ENCODE peak calls at places on chromosome 12, in four cellular contexts. L, Z, S and V are unnamed samples.

GRCh38 chr12:4579305-4580097 is 17.5 kb downstream of the DYRK4 start:
- DNase-seq in L (no peak), Z (no peak), S (no peak), V (no peak)

GRCh38 chr12:63752283-63752682 is 27.4 kb upstream of the RXYLT1 start:
- DNase-seq in L (no peak), Z (no peak), S (no peak), V (no peak)

GRCh38 chr12:131597327-131597726 is 113.6 kb upstream of the SFSWAP start:
- DNase-seq in L (no peak), Z (no peak), S (no peak), V (no peak)

GRCh38 chr12:93434305-93434704 is 7.4 kb downstream of the UBE2N start:
- DNase-seq in L (no peak), Z (no peak), S (no peak), V (no peak)

GRCh38 chr12:38745601-38746000 is 159.8 kb downstream of the CPNE8 start:
- DNase-seq in L (no peak), Z (no peak), S (no peak), V (no peak)

GRCh38 chr12:124500232-124501079 is 67.0 kb downstream of the NCOR2 start:
- DNase-seq in L (peak), Z (no peak), S (peak), V (no peak)

GRCh38 chr12:52041695-52042123 is 9.5 kb upstream of the NR4A1 start:
- DNase-seq in L (no peak), Z (peak), S (no peak), V (no peak)

GRCh38 chr12:51368640-51369517 is 22.3 kb downstream of the GALNT6 start:
- DNase-seq in L (no peak), Z (no peak), S (no peak), V (peak)

GRCh38 chr12:119288559-119288958 is 46.0 kb upstream of the CCDC60 start:
- DNase-seq in L (no peak), Z (no peak), S (no peak), V (no peak)

GRCh38 chr12:64883264-64884163 is 59.1 kb downstream of the TBC1D30 start:
- DNase-seq in L (no peak), Z (no peak), S (no peak), V (no peak)

GRCh38 chr12:14696265-14696741 is at the start of gene GUCY2C:
- DNase-seq in L (no peak), Z (no peak), S (no peak), V (no peak)

GRCh38 chr12:18810537-18811253 is 72.8 kb downstream of the CAPZA3 start:
- DNase-seq in L (no peak), Z (no peak), S (no peak), V (no peak)

GRCh38 chr12:131788070-131788469 is 40.1 kb upstream of the MMP17 start:
- DNase-seq in L (no peak), Z (no peak), S (no peak), V (no peak)

GRCh38 chr12:48890657-48891418 is 25.2 kb upstream of the RND1 start:
- DNase-seq in L (peak), Z (peak), S (peak), V (peak)

GRCh38 chr12:49627752-49628360 is 4.5 kb downstream of the PRPF40B start:
- DNase-seq in L (peak), Z (no peak), S (no peak), V (no peak)

GRCh38 chr12:124298685-124299410 is 4.0 kb downstream of the RFLNA start:
- DNase-seq in L (no peak), Z (no peak), S (no peak), V (peak)

GRCh38 chr12:108967869-108968540 is 52.9 kb downstream of the SVOP start:
- DNase-seq in L (peak), Z (no peak), S (no peak), V (no peak)

GRCh38 chr12:124370384-124370783 is 75.5 kb downstream of the RFLNA start:
- DNase-seq in L (no peak), Z (no peak), S (no peak), V (no peak)

GRCh38 chr12:104204690-104205480 is 10.7 kb upstream of the TXNRD1 start:
- DNase-seq in L (no peak), Z (no peak), S (no peak), V (no peak)

GRCh38 chr12:104903648-104904423 is 54.3 kb downstream of the SLC41A2 start:
- DNase-seq in L (no peak), Z (no peak), S (no peak), V (no peak)

GRCh38 chr12:99824900-99825562 is 159.7 kb downstream of the ANKS1B start:
- DNase-seq in L (no peak), Z (no peak), S (no peak), V (no peak)

GRCh38 chr12:88375301-88375959 is 204.8 kb downstream of the KITLG start:
- DNase-seq in L (no peak), Z (no peak), S (no peak), V (no peak)

GRCh38 chr12:45774508-45775162 is 45.1 kb downstream of the ARID2 start:
- DNase-seq in L (no peak), Z (no peak), S (no peak), V (no peak)

GRCh38 chr12:122203301-122203967 is at the start of gene B3GNT4:
- DNase-seq in L (peak), Z (peak), S (peak), V (peak)

GRCh38 chr12:93317227-93317626 is 60.5 kb upstream of the NUDT4 start:
- DNase-seq in L (no peak), Z (no peak), S (no peak), V (no peak)

GRCh38 chr12:121860257-121860656 is 1.6 kb upstream of the HPD start:
- DNase-seq in L (no peak), Z (no peak), S (no peak), V (no peak)

GRCh38 chr12:13156277-13156676 is 40.2 kb upstream of the EMP1 start:
- DNase-seq in L (no peak), Z (no peak), S (no peak), V (no peak)

GRCh38 chr12:19440019-19440858 is 947 bp downstream of the AEBP2 start:
- DNase-seq in L (peak), Z (peak), S (peak), V (peak)

GRCh38 chr12:47754126-47754525 is 4.6 kb downstream of the RAPGEF3 start:
- DNase-seq in L (peak), Z (no peak), S (no peak), V (no peak)

GRCh38 chr12:129152291-129153075 is 299.2 kb downstream of the GLT1D1 start:
- DNase-seq in L (no peak), Z (no peak), S (no peak), V (no peak)

GRCh38 chr12:31866523-31866922 is 92.7 kb upstream of the RESF1 start:
- DNase-seq in L (no peak), Z (no peak), S (no peak), V (no peak)

GRCh38 chr12:51395283-51396230 is 4.4 kb upstream of the GALNT6 start:
- DNase-seq in L (no peak), Z (no peak), S (no peak), V (no peak)

GRCh38 chr12:62959745-62960144 is 24.8 kb upstream of the PPM1H start:
- DNase-seq in L (no peak), Z (no peak), S (no peak), V (no peak)

GRCh38 chr12:53115112-53115890 is 12.0 kb downstream of the SOAT2 start:
- DNase-seq in L (no peak), Z (no peak), S (peak), V (no peak)

GRCh38 chr12:86260183-86260582 is 4.0 kb upstream of the MGAT4C start:
- DNase-seq in L (no peak), Z (no peak), S (no peak), V (no peak)

GRCh38 chr12:42810006-42810405 is 220.5 kb upstream of the PRICKLE1 start:
- DNase-seq in L (no peak), Z (no peak), S (no peak), V (no peak)

DNA sequence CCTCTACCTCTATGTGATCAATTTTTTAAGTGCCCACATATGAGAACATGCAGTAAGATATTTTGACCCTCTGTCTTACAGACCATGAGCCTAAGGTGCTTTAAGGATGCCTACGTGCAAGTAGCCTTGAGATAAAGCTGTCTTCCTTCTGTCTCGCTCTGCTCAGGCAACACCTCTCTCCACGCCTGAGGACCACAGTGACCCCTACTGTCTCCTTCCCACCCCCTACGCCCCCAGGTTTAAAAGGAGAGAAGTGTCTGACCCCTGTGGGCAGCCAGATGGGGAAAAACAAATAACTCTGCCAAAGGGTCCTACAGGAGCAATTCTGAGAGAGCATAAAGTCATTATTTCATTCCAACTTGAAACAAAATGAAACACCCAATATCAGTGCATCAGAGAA is 286.4 kb upstream of the TMEM132C start:
- DNase-seq in L (no peak), Z (no peak), S (no peak), V (no peak)
- TF ChIP-seq CTCF in L (no peak), Z (no peak), S (no peak), V (no peak)

DNA sequence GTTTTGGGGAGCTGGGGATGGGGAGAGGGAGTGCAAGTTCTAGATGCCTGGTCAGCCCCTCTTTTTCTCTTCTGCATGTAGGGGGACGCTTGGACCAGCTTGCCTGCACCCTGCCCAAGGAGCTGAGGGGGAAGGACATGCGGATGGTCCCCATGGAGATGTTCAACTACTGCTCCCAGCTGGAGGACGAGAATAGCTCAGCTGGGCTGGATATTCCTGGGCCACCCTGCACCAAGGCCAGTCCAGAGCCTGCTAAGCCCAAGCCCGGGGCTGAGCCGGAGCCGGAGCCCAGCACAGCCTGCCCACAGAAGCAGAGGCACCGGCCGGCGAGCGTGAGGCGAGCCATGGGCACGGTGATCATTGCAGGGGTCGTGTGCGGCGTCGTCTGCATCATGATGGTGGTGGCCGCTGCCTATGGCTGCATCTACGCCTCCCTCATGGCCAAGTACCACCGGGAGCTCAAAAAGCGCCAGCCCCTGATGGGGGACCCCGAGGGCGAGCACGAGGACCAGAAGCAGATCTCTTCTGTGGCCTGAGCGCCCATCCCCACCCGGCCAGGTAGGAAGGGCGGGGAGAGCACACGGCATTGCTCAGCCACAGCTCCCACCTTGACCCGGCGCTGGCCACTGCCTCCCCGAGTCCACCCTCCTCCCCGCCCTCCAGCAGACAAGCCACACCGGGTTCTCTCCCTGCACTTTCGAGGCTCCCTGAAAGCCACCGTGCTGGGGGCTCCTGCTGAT is 14.0 kb downstream of the LRTM2 start:
- DNase-seq in L (no peak), Z (no peak), S (no peak), V (no peak)
- TF ChIP-seq CTCF in L (no peak), Z (no peak), S (no peak), V (no peak)

DNA sequence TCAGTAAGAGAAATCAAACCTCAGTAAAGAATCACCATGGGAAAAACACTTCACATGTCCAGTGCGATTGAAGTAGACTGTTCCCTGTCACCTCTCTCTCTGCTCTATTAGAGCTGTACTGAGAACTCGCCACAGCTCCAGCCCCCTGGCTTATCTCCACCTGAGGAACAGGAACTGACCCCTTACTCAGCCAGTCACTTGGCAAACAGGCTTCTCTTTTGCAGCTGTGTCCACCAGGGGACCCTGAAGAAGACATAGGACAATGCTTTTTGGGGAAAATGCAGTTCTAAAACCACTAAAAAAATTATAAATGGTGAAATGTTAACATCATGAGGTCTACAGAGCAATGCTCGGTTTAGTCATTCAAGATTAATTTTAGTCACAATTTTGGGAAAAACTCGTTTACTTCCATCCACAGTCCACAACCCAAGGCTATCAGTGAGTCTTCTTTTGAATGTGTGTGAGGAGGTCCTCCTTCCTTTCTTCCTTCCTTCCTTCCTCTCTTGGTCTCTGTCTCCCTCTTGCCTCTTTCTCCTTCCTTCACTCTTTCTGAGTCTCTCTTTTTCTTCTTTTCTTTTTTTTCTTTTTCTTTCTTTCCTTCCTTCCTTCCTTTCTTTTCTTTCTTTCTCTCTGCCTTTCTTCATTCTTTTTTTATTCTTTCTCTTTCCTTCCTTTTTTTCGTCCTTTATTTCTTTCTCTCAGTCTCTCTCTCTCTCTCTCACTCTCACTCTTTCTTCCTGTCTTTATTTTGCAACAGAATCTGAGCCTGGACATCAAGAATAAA is 1189.5 kb upstream of the TMEM132C start:
- DNase-seq in L (no peak), Z (no peak), S (no peak), V (no peak)
- TF ChIP-seq CTCF in L (no peak), Z (no peak), S (no peak), V (no peak)

GRCh38 chr12:132921685-132922084 is 34.3 kb upstream of the CHFR start:
- DNase-seq in L (no peak), Z (no peak), S (no peak), V (no peak)
- TF ChIP-seq CTCF in L (no peak), Z (no peak), S (peak), V (no peak)

DNA sequence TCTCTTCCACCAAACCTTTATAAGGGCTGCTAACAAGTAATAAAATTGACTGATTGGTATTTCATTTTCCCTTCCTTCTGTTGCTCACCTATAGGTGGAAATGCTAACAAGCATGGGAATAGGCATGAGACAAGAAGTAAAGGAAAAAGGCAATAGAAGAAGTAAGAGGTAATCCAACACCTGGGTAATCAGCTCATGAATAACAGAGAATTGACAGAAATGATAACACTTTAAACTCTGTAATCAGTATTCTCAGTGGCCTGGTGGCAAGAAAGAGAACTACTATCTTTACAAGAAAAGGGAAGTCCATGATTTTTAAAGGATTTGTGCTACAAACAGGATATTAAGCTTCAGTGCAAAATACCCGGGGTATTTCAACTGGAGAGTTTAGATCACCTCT is 737.8 kb downstream of the RERGL start:
- DNase-seq in L (no peak), Z (no peak), S (no peak), V (no peak)
- TF ChIP-seq CTCF in L (no peak), Z (no peak), S (peak), V (no peak)

DNA sequence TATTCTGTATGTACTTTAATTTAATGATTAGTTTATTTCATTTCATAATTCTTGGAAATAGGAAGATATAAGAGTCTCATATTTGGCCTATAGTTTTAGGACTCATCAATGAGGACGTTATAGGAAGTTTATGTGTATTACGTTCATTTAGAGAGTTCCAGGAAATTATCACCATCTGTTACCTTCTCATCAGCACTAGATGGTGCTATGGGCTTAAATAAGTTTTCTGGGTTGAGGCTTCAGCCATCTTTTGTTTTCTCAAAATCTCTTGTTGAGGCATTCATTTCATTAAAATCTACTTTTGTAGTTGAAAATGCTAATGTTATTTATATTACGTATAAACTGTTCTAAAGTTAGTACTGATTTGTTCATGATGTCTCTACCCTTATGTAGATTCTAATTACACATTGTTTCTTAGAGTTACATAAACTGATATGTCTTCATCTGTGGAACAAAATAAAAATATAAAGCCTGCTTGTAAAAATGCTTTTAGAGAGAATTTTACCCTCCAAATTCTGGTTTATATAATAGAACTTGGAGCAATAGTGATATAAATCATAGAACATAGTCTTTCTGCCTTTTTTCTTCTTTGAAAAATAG is 89.2 kb downstream of the CFAP54 start:
- DNase-seq in L (peak), Z (no peak), S (no peak), V (no peak)
- TF ChIP-seq CTCF in L (peak), Z (peak), S (peak), V (peak)

GRCh38 chr12:127024791-127025190 is 1242.2 kb upstream of the TMEM132C start:
- DNase-seq in L (no peak), Z (no peak), S (no peak), V (no peak)

DNA sequence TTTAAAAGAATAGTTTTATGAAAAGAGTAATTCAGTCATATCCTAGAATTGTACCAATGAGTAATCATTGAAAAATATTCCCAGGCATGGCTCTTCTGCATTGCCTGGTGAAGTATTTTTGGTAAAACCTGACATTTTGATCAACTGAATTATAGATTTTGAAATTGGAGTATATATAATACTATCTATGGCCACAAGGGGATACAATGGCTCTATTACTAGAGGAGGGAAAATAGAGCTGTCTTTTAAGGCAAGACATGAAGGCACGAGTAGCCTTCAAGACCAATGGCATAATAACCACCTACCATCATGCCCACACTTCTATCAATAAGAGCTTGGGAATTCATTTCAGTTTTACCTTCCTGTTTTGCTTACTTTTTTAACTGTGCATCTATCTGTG is 1241.4 kb upstream of the TMEM132C start:
- DNase-seq in L (peak), Z (no peak), S (no peak), V (no peak)
- TF ChIP-seq CTCF in L (no peak), Z (no peak), S (peak), V (peak)